ENCODE peak calls at places on chromosome 6, in ten cellular contexts. One of them, this sample, is unnamed.

GRCh38 chr6:116971959-116972358 is 94.9 kb downstream of the RFX6 start:
- DNase-seq in GM12864: peak
- DNase-seq in ovary: no peak
- DNase-seq in neural crest cell: peak
- DNase-seq in tibial artery: no peak
- DNase-seq in MM.1S: peak
- DNase-seq in RWPE1: peak
- DNase-seq in endothelial cell: peak
- DNase-seq in cardiac fibroblast: peak
- DNase-seq in HFFc6: peak
- DNase-seq in this sample: no peak

GRCh38 chr6:43096451-43097097 is 20.5 kb downstream of the PTK7 start:
- DNase-seq in ovary: peak
- DNase-seq in MM.1S: no peak
- DNase-seq in neural crest cell: peak
- DNase-seq in cardiac fibroblast: peak
- DNase-seq in HFFc6: peak
- DNase-seq in endothelial cell: no peak
- DNase-seq in GM12864: no peak
- DNase-seq in tibial artery: no peak
- DNase-seq in RWPE1: peak
- DNase-seq in this sample: peak

GRCh38 chr6:37502703-37503485 is 3.2 kb upstream of the CCDC167 start:
- DNase-seq in cardiac fibroblast: no peak
- DNase-seq in neural crest cell: no peak
- DNase-seq in MM.1S: no peak
- DNase-seq in HFFc6: no peak
- DNase-seq in endothelial cell: no peak
- DNase-seq in tibial artery: no peak
- DNase-seq in ovary: no peak
- DNase-seq in GM12864: no peak
- DNase-seq in RWPE1: no peak
- DNase-seq in this sample: no peak

GRCh38 chr6:96032646-96033045 is 16.9 kb downstream of the FUT9 start:
- DNase-seq in GM12864: no peak
- DNase-seq in MM.1S: no peak
- DNase-seq in RWPE1: no peak
- DNase-seq in neural crest cell: no peak
- DNase-seq in tibial artery: no peak
- DNase-seq in ovary: no peak
- DNase-seq in cardiac fibroblast: no peak
- DNase-seq in endothelial cell: no peak
- DNase-seq in HFFc6: no peak
- DNase-seq in this sample: no peak

GRCh38 chr6:42387336-42387735 is 64.4 kb downstream of the TRERF1 start:
- DNase-seq in GM12864: no peak
- DNase-seq in MM.1S: no peak
- DNase-seq in HFFc6: no peak
- DNase-seq in endothelial cell: no peak
- DNase-seq in neural crest cell: no peak
- DNase-seq in RWPE1: no peak
- DNase-seq in ovary: no peak
- DNase-seq in cardiac fibroblast: no peak
- DNase-seq in tibial artery: no peak
- DNase-seq in this sample: no peak

GRCh38 chr6:122818866-122819265 is 29.8 kb downstream of the SMPDL3A start:
- DNase-seq in cardiac fibroblast: no peak
- DNase-seq in GM12864: no peak
- DNase-seq in RWPE1: no peak
- DNase-seq in tibial artery: no peak
- DNase-seq in HFFc6: no peak
- DNase-seq in neural crest cell: no peak
- DNase-seq in endothelial cell: no peak
- DNase-seq in ovary: no peak
- DNase-seq in MM.1S: no peak
- DNase-seq in this sample: no peak

GRCh38 chr6:155274106-155274505 is 10.3 kb downstream of the CLDN20 start:
- DNase-seq in GM12864: no peak
- DNase-seq in HFFc6: peak
- DNase-seq in tibial artery: no peak
- DNase-seq in ovary: no peak
- DNase-seq in endothelial cell: no peak
- DNase-seq in neural crest cell: no peak
- DNase-seq in cardiac fibroblast: peak
- DNase-seq in RWPE1: no peak
- DNase-seq in MM.1S: no peak
- DNase-seq in this sample: no peak

GRCh38 chr6:28953039-28953872 is 29.5 kb upstream of the TRIM27 start:
- DNase-seq in ovary: no peak
- DNase-seq in tibial artery: no peak
- DNase-seq in cardiac fibroblast: peak
- DNase-seq in neural crest cell: peak
- DNase-seq in HFFc6: peak
- DNase-seq in RWPE1: peak
- DNase-seq in endothelial cell: peak
- DNase-seq in MM.1S: peak
- DNase-seq in GM12864: no peak
- DNase-seq in this sample: no peak

GRCh38 chr6:18110160-18110559 is 12.3 kb downstream of the NHLRC1 start:
- DNase-seq in tibial artery: no peak
- DNase-seq in neural crest cell: no peak
- DNase-seq in MM.1S: no peak
- DNase-seq in cardiac fibroblast: no peak
- DNase-seq in endothelial cell: no peak
- DNase-seq in GM12864: no peak
- DNase-seq in HFFc6: no peak
- DNase-seq in RWPE1: no peak
- DNase-seq in ovary: no peak
- DNase-seq in this sample: no peak

DNA sequence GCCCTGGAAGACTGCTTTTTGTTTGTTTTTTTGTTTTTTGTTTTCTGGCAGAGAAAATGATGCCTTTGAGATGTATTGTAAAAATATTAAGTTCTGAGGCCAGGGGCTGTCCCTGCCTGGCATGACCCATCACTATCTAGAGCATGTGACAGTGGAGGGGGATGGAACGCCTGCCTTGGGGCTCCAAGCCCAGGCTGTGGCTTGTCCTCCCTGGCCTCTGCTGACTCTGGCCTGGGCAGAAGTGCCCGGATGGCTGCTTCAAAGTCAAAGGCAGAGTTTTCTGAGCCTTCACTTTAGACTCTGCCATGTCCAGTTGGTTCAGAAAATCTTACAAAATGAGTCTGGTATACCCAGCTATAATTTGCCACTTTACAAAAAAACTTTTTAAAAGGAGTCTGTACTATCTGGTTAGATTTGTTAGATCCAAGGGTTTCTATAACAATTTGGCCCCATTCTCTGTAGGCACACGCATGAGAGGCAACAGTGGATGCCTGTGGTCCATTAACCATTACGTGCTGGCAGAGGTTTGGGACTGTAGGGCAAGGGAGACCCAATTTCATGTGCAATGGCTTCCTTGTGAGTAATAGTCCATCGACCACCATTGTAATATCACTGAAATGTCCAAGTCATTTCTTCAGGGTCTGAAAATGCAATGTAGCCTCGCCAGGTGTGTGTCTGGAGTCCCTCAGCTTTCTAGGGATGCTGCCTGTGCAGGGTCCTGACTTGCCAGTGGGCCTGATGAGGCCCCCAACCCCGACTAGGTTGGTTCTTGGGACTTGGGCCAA is 8.3 kb downstream of the PPP1R3G start:
- DNase-seq in HFFc6: no peak
- DNase-seq in tibial artery: no peak
- DNase-seq in RWPE1: no peak
- DNase-seq in MM.1S: no peak
- DNase-seq in neural crest cell: no peak
- DNase-seq in endothelial cell: no peak
- DNase-seq in ovary: no peak
- DNase-seq in cardiac fibroblast: no peak
- DNase-seq in GM12864: no peak
- DNase-seq in this sample: no peak
- TF ChIP-seq CTCF in HFFc6: no peak
- TF ChIP-seq CTCF in tibial artery: no peak
- TF ChIP-seq CTCF in RWPE1: no peak
- TF ChIP-seq CTCF in MM.1S: no peak
- TF ChIP-seq CTCF in neural crest cell: no peak
- TF ChIP-seq CTCF in endothelial cell: no peak
- TF ChIP-seq CTCF in ovary: no peak
- TF ChIP-seq CTCF in cardiac fibroblast: no peak
- TF ChIP-seq CTCF in GM12864: no peak
- TF ChIP-seq CTCF in this sample: no peak

DNA sequence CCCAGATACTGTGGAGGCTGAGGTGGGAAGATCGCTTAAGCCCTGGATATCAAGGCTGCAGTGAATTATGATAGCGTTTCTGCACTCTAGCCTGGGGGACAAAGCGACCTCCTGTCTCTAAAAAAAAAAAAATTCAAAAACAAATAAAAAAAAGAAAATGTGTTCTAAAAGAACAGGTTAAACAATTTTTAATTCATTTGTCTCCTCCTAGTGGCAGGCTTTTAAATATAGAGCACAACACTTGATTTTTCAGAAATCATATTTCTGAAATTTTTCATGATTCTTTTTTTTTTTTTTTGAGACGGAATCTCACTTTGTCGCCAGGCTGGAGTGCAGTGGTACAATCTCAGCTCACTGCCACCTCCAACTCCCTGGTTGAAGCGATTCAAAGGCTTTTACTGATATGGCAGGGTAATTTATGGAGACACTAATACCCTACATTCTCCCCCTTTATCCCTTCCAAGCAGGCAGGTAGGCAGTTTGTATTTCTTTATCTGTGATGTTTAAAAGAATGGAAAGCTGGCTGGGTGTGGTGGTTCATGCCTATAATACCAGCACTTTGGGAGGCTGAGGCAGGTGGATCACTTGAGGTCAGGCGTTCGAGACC is 8.7 kb upstream of the GTF3C6 start:
- DNase-seq in GM12864: no peak
- DNase-seq in MM.1S: peak
- DNase-seq in tibial artery: no peak
- DNase-seq in neural crest cell: no peak
- DNase-seq in cardiac fibroblast: peak
- DNase-seq in RWPE1: no peak
- DNase-seq in ovary: no peak
- DNase-seq in HFFc6: peak
- DNase-seq in endothelial cell: no peak
- DNase-seq in this sample: no peak
- TF ChIP-seq CTCF in GM12864: peak
- TF ChIP-seq CTCF in MM.1S: peak
- TF ChIP-seq CTCF in tibial artery: peak
- TF ChIP-seq CTCF in neural crest cell: peak
- TF ChIP-seq CTCF in cardiac fibroblast: peak
- TF ChIP-seq CTCF in RWPE1: peak
- TF ChIP-seq CTCF in ovary: no peak
- TF ChIP-seq CTCF in HFFc6: peak
- TF ChIP-seq CTCF in endothelial cell: peak
- TF ChIP-seq CTCF in this sample: peak

DNA sequence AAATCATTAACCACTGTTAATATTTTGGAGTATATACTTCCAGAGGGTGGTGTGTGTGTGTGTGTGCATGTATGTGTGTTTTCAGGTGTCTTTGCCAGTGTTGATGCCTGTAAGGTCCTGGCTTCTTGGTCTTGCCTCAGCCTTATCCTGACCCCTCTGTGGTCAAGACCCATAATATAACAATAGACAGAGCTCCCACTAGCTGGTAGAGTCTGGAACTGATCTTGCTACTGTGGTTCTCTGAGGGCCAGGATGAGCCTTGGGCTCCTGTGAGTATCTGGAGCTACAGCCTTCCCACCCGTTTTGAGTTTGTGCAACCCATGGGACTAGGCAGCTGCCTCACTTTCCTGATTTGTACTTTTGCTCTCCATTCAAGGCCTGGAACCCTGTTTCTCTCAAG is 191.0 kb downstream of the IBTK start:
- DNase-seq in endothelial cell: no peak
- DNase-seq in ovary: no peak
- DNase-seq in HFFc6: no peak
- DNase-seq in MM.1S: no peak
- DNase-seq in tibial artery: no peak
- DNase-seq in GM12864: no peak
- DNase-seq in cardiac fibroblast: no peak
- DNase-seq in RWPE1: no peak
- DNase-seq in neural crest cell: no peak
- DNase-seq in this sample: no peak
- TF ChIP-seq CTCF in endothelial cell: no peak
- TF ChIP-seq CTCF in ovary: no peak
- TF ChIP-seq CTCF in HFFc6: no peak
- TF ChIP-seq CTCF in MM.1S: no peak
- TF ChIP-seq CTCF in tibial artery: no peak
- TF ChIP-seq CTCF in GM12864: no peak
- TF ChIP-seq CTCF in cardiac fibroblast: no peak
- TF ChIP-seq CTCF in RWPE1: no peak
- TF ChIP-seq CTCF in neural crest cell: no peak
- TF ChIP-seq CTCF in this sample: no peak

DNA sequence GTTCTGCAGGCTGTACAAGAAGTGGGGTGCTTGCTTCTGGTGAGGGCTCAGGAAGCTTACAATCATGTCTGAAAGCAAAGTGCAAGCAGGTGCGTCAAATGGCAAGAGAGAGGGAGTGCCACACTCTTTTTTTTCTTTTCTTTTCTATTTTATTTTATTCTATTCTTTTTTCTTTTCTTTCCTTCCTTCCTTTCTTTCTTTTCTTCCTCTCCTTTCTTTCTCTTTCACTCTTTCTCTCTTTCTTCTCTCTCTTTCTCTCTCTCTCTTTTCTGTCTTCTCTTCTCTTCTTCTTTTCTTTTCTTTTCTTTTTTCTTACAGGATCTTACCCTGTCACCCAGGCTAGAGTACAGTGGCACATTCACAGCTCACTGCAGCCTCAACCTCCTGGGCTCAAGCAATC is 19.5 kb downstream of the ACOT13 start:
- DNase-seq in ovary: no peak
- DNase-seq in endothelial cell: no peak
- DNase-seq in GM12864: no peak
- DNase-seq in cardiac fibroblast: no peak
- DNase-seq in MM.1S: no peak
- DNase-seq in HFFc6: no peak
- DNase-seq in neural crest cell: no peak
- DNase-seq in tibial artery: no peak
- DNase-seq in RWPE1: no peak
- DNase-seq in this sample: no peak
- TF ChIP-seq CTCF in ovary: no peak
- TF ChIP-seq CTCF in endothelial cell: no peak
- TF ChIP-seq CTCF in GM12864: no peak
- TF ChIP-seq CTCF in cardiac fibroblast: no peak
- TF ChIP-seq CTCF in MM.1S: no peak
- TF ChIP-seq CTCF in HFFc6: no peak
- TF ChIP-seq CTCF in neural crest cell: no peak
- TF ChIP-seq CTCF in tibial artery: no peak
- TF ChIP-seq CTCF in RWPE1: no peak
- TF ChIP-seq CTCF in this sample: no peak

GRCh38 chr6:49849121-49849907 is 17.0 kb downstream of the CRISP1 start:
- DNase-seq in endothelial cell: no peak
- DNase-seq in ovary: no peak
- DNase-seq in tibial artery: no peak
- DNase-seq in GM12864: peak
- DNase-seq in HFFc6: peak
- DNase-seq in RWPE1: peak
- DNase-seq in neural crest cell: no peak
- DNase-seq in cardiac fibroblast: peak
- DNase-seq in MM.1S: peak
- DNase-seq in this sample: peak
- TF ChIP-seq CTCF in endothelial cell: peak
- TF ChIP-seq CTCF in ovary: peak
- TF ChIP-seq CTCF in tibial artery: peak
- TF ChIP-seq CTCF in GM12864: peak
- TF ChIP-seq CTCF in HFFc6: peak
- TF ChIP-seq CTCF in RWPE1: peak
- TF ChIP-seq CTCF in neural crest cell: peak
- TF ChIP-seq CTCF in cardiac fibroblast: peak
- TF ChIP-seq CTCF in MM.1S: peak
- TF ChIP-seq CTCF in this sample: peak